ENCODE peak calls at places on chromosomes 3 and 15, in ten cellular contexts. B is suprapubic skin, C is sigmoid colon, Y is HCT116, E is adrenal gland, K is heart left ventricle, S is esophagus squamous epithelium, N is stomach, J is lower leg skin, X is A549. Z is an unnamed sample.

GRCh38 chr3:148366743-148367410 is 330.8 kb upstream of the AGTR1 start:
- DNase-seq in B (no peak), C (no peak), Y (no peak), E (no peak), K (no peak), S (no peak), N (no peak), J (no peak), X (peak; percentile 16), Z (no peak)

GRCh38 chr3:20904674-20905073 is 718.7 kb upstream of the SGO1 start:
- DNase-seq in B (no peak), C (no peak), Y (no peak), E (no peak), K (no peak), S (no peak), N (no peak), J (no peak), X (no peak), Z (no peak)

GRCh38 chr15:77657629-77658238 is 25.0 kb upstream of the LINGO1 start:
- DNase-seq in B (no peak), C (no peak), Y (no peak), E (no peak), K (peak; percentile 37), S (no peak), N (no peak), J (no peak), X (no peak), Z (peak; percentile 50)

GRCh38 chr15:63979227-63979793 is 67.0 kb downstream of the DAPK2 start:
- DNase-seq in B (no peak), C (no peak), Y (no peak), E (no peak), K (no peak), S (no peak), N (no peak), J (no peak), X (no peak), Z (no peak)

GRCh38 chr3:53506110-53506762 is 11.8 kb downstream of the CACNA1D start:
- DNase-seq in B (no peak), C (no peak), Y (no peak), E (no peak), K (no peak), S (no peak), N (no peak), J (no peak), X (peak; percentile 60), Z (no peak)

GRCh38 chr3:32922078-32922477 is 29.4 kb upstream of the CCR4 start:
- DNase-seq in B (no peak), C (no peak), Y (no peak), E (no peak), K (no peak), S (no peak), N (no peak), J (no peak), X (no peak), Z (no peak)

GRCh38 chr15:70385052-70385451 is 287.3 kb upstream of the TLE3 start:
- DNase-seq in B (no peak), C (no peak), Y (no peak), E (no peak), K (no peak), S (no peak), N (no peak), J (no peak), X (no peak), Z (no peak)

GRCh38 chr3:159804726-159805410 is 183.8 kb upstream of the IL12A start:
- DNase-seq in B (no peak), C (peak; percentile 90), Y (peak; percentile 60), E (peak; percentile 72), K (no peak), S (no peak), N (peak; percentile 58), J (peak; percentile 56), X (peak; percentile 88), Z (no peak)

GRCh38 chr3:54967586-54968244 is 39.9 kb upstream of the LRTM1 start:
- DNase-seq in B (no peak), C (no peak), Y (no peak), E (no peak), K (no peak), S (no peak), N (no peak), J (no peak), X (peak; percentile 2), Z (no peak)

GRCh38 chr3:151979914-151980313 is 106.5 kb downstream of the SUCNR1 start:
- DNase-seq in B (no peak), C (no peak), Y (no peak), E (no peak), K (no peak), S (no peak), N (no peak), J (no peak), X (no peak), Z (no peak)

GRCh38 chr3:123385981-123386380 is 62.9 kb downstream of the ADCY5 start:
- DNase-seq in B (no peak), C (peak; percentile 85), Y (no peak), E (peak; percentile 48), K (peak; percentile 68), S (no peak), N (no peak), J (no peak), X (peak; percentile 25), Z (no peak)

GRCh38 chr3:197012021-197012883 is 17.4 kb downstream of the MELTF start:
- DNase-seq in B (no peak), C (no peak), Y (no peak), E (no peak), K (no peak), S (no peak), N (no peak), J (no peak), X (no peak), Z (no peak)

GRCh38 chr15:94324117-94324826 is 92.9 kb downstream of the MCTP2 start:
- DNase-seq in B (no peak), C (peak; percentile 70), Y (peak; percentile 15), E (peak; percentile 56), K (no peak), S (no peak), N (peak; percentile 53), J (peak; percentile 20), X (peak; percentile 62), Z (peak; percentile 49)

GRCh38 chr3:133860519-133860918 is 35.2 kb downstream of the RAB6B start:
- DNase-seq in B (no peak), C (no peak), Y (no peak), E (no peak), K (no peak), S (no peak), N (no peak), J (no peak), X (no peak), Z (no peak)

GRCh38 chr3:94615275-94616065 is 552.6 kb downstream of the NSUN3 start:
- DNase-seq in B (no peak), C (no peak), Y (no peak), E (no peak), K (no peak), S (no peak), N (no peak), J (no peak), X (no peak), Z (no peak)

GRCh38 chr3:195240171-195240701 is 30.7 kb downstream of the XXYLT1 start:
- DNase-seq in B (no peak), C (peak; percentile 80), Y (no peak), E (peak; percentile 68), K (no peak), S (no peak), N (no peak), J (peak; percentile 16), X (no peak), Z (peak; percentile 73)

GRCh38 chr3:121951291-121951690 is 57.1 kb downstream of the SLC15A2 start:
- DNase-seq in B (no peak), C (no peak), Y (no peak), E (no peak), K (no peak), S (no peak), N (no peak), J (no peak), X (no peak), Z (no peak)

GRCh38 chr15:62770111-62770660 is 272.4 kb upstream of the TPM1 start:
- DNase-seq in B (no peak), C (no peak), Y (no peak), E (no peak), K (no peak), S (no peak), N (no peak), J (no peak), X (no peak), Z (no peak)

GRCh38 chr3:100400782-100401673 is at the start of the genes LNP1 and TOMM70:
- DNase-seq in B (peak; percentile 98), C (peak; percentile 98), Y (peak; percentile 87), E (peak; percentile 99), K (peak; percentile 97), S (peak; percentile 79), N (peak; percentile 98), J (peak; percentile 97), X (peak; percentile 97), Z (peak; percentile 98)
- TF ChIP-seq POLR2A in B (no peak), C (peak; percentile 72), Y (peak; percentile 63), E (peak; percentile 92), K (peak; percentile 71), S (no peak), N (no peak), J (peak; percentile 15), X (peak; percentile 83), Z (peak; percentile 64)

GRCh38 chr3:187000711-187001151 is 70.4 kb downstream of the ST6GAL1 start:
- DNase-seq in B (no peak), C (no peak), Y (no peak), E (no peak), K (no peak), S (no peak), N (no peak), J (no peak), X (no peak), Z (no peak)
- TF ChIP-seq POLR2A in B (no peak), C (no peak), Y (no peak), E (no peak), K (no peak), S (no peak), N (no peak), J (no peak), X (no peak), Z (no peak)

GRCh38 chr3:99659032-99659431 is 20.6 kb downstream of the COL8A1 start:
- DNase-seq in B (peak; percentile 80), C (peak; percentile 84), Y (no peak), E (no peak), K (no peak), S (no peak), N (no peak), J (peak; percentile 59), X (peak; percentile 31), Z (no peak)
- TF ChIP-seq POLR2A in B (no peak), C (no peak), Y (no peak), E (no peak), K (no peak), S (no peak), N (no peak), J (no peak), X (no peak), Z (no peak)

DNA sequence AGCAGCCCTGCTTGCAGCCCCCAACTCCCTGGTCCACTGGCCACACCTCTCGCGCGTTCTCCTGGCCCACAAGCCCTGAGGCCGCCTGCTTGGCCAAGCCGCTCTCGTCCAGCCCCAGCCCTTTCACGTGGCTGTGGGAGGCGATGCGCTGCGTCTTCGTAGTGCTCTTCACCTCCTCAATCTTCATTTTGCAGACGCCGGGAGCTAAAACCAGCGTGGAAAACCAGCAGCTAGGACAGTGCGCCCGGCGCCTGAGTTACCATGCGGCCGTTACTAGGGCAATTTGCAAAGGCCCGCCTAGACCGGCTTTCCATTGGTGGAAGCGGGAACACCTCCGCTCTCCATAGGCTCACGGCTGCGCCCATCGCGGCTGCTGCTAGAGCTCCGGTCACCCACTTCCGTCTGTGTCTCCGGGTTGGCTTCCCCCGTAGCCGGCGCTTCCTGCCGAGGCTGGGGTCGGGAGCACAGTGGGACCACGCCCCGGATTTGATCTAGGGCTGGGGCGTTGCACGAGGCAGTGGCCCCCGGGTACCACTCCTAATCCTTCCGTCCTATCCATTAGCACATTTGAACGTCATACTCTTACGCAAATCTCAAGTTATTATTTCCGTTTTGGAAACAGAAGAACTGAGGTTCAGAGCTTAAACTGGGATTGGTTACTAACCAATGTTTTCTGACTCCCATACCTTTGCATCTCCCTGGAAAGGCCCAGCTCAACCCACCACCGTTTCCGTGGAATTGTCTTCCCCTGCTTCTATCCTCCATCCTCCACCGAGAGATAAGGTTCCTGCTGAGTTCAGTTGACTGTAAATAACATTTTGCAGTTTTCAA is at the start of gene RUVBL1:
- DNase-seq in B (peak; percentile 98), C (peak; percentile 99), Y (peak; percentile 96), E (peak; percentile 98), K (peak; percentile 98), S (peak; percentile 94), N (peak; percentile 98), J (peak; percentile 96), X (peak; percentile 97), Z (peak; percentile 97)
- TF ChIP-seq POLR2A in B (no peak), C (no peak), Y (peak; percentile 19), E (no peak), K (peak; percentile 65), S (no peak), N (no peak), J (no peak), X (peak; percentile 42), Z (no peak)

Z was measured in upper lobe of left lung.